ENCODE peak calls at places on chromosomes 13 and 19, in ten cellular contexts. G is ovary, L is A549, Q is sigmoid colon, H is suprapubic skin, U is stomach, P is transverse colon, F is esophagus muscularis mucosa, A is H1, E is upper lobe of left lung. M is an unnamed sample.

GRCh38 chr13:39765801-39766463 is 110.5 kb downstream of the COG6 start:
- DNase-seq in G (peak), L (no peak), Q (peak), H (no peak), U (peak), P (peak), F (no peak), A (no peak), E (peak), M (no peak)

GRCh38 chr13:80131204-80131603 is 209.7 kb downstream of the SPRY2 start:
- DNase-seq in G (peak), L (peak), Q (peak), H (peak), U (peak), P (peak), F (no peak), A (no peak), E (peak), M (peak)

GRCh38 chr13:91863699-91864098 is 465.3 kb downstream of the GPC5 start:
- DNase-seq in G (no peak), L (no peak), Q (no peak), H (no peak), U (no peak), P (no peak), F (no peak), A (no peak), E (no peak), M (no peak)

GRCh38 chr13:106036870-106037269 is 498.6 kb downstream of the EFNB2 start:
- DNase-seq in G (no peak), L (no peak), Q (no peak), H (no peak), U (no peak), P (peak), F (no peak), A (peak), E (no peak), M (no peak)

GRCh38 chr19:7004313-7004931 is 16.8 kb downstream of the MBD3L2B start:
- DNase-seq in G (no peak), L (peak), Q (no peak), H (no peak), U (no peak), P (no peak), F (no peak), A (no peak), E (no peak), M (no peak)

GRCh38 chr13:99871249-99871898 is 100.2 kb downstream of the ZIC5 start:
- DNase-seq in G (no peak), L (no peak), Q (no peak), H (no peak), U (no peak), P (no peak), F (no peak), A (no peak), E (no peak), M (no peak)

GRCh38 chr13:39787086-39787487 is 131.6 kb downstream of the COG6 start:
- DNase-seq in G (no peak), L (no peak), Q (no peak), H (no peak), U (no peak), P (no peak), F (no peak), A (no peak), E (no peak), M (peak)

GRCh38 chr13:95660981-95661581 is 15.9 kb upstream of the DNAJC3 start:
- DNase-seq in G (no peak), L (peak), Q (no peak), H (no peak), U (no peak), P (no peak), F (no peak), A (no peak), E (no peak), M (no peak)

GRCh38 chr13:75312884-75313520 is 169.0 kb downstream of the TBC1D4 start:
- DNase-seq in G (no peak), L (no peak), Q (no peak), H (no peak), U (no peak), P (no peak), F (no peak), A (no peak), E (no peak), M (no peak)

GRCh38 chr19:48636859-48637448 is at the start of gene DBP:
- DNase-seq in G (no peak), L (peak), Q (no peak), H (no peak), U (peak), P (peak), F (no peak), A (peak), E (peak), M (no peak)

GRCh38 chr19:7522072-7522922 is at the start of gene MCOLN1:
- DNase-seq in G (peak), L (peak), Q (peak), H (peak), U (peak), P (peak), F (peak), A (peak), E (peak), M (peak)

GRCh38 chr13:112441226-112441625 is 65.1 kb downstream of the SPACA7 start:
- DNase-seq in G (no peak), L (no peak), Q (peak), H (no peak), U (no peak), P (no peak), F (peak), A (no peak), E (peak), M (no peak)

GRCh38 chr13:106480511-106480910 is 55.0 kb downstream of the EFNB2 start:
- DNase-seq in G (no peak), L (no peak), Q (no peak), H (no peak), U (no peak), P (no peak), F (no peak), A (no peak), E (no peak), M (no peak)

GRCh38 chr19:3507371-3508120 is 1.4 kb downstream of the FZR1 start:
- DNase-seq in G (peak), L (no peak), Q (no peak), H (peak), U (peak), P (peak), F (no peak), A (peak), E (no peak), M (no peak)

GRCh38 chr19:40542197-40542859 is 34.3 kb upstream of the SHKBP1 start:
- DNase-seq in G (peak), L (no peak), Q (peak), H (no peak), U (peak), P (peak), F (peak), A (no peak), E (peak), M (no peak)

GRCh38 chr19:6970021-6970420 is 51.2 kb downstream of the MBD3L2B start:
- DNase-seq in G (no peak), L (no peak), Q (no peak), H (no peak), U (no peak), P (no peak), F (no peak), A (no peak), E (no peak), M (no peak)

GRCh38 chr19:52248256-52248655 is 21.1 kb upstream of the ZNF766 start:
- DNase-seq in G (peak), L (no peak), Q (no peak), H (no peak), U (peak), P (peak), F (no peak), A (peak), E (peak), M (peak)

GRCh38 chr13:73056054-73056962 is 2.5 kb upstream of the KLF5 start:
- DNase-seq in G (no peak), L (peak), Q (no peak), H (no peak), U (no peak), P (no peak), F (no peak), A (no peak), E (no peak), M (no peak)

GRCh38 chr13:22789027-22789593 is 391.7 kb upstream of the SGCG start:
- DNase-seq in G (no peak), L (no peak), Q (no peak), H (no peak), U (no peak), P (no peak), F (no peak), A (no peak), E (no peak), M (no peak)

GRCh38 chr13:70218618-70219017 is 110.4 kb upstream of the KLHL1 start:
- DNase-seq in G (no peak), L (no peak), Q (no peak), H (no peak), U (no peak), P (no peak), F (no peak), A (no peak), E (no peak), M (no peak)

GRCh38 chr13:100673831-100674362 is 698 bp downstream of the TMTC4 start:
- DNase-seq in G (peak), L (peak), Q (peak), H (no peak), U (peak), P (peak), F (no peak), A (no peak), E (peak), M (peak)

GRCh38 chr13:98144501-98145350 is 1.8 kb downstream of the FARP1 start:
- DNase-seq in G (no peak), L (no peak), Q (no peak), H (no peak), U (no peak), P (no peak), F (no peak), A (no peak), E (peak), M (no peak)

GRCh38 chr13:106373304-106373988 is 162.0 kb downstream of the EFNB2 start:
- DNase-seq in G (no peak), L (no peak), Q (no peak), H (no peak), U (no peak), P (no peak), F (no peak), A (no peak), E (no peak), M (no peak)

GRCh38 chr13:87798536-87798935 is 127.4 kb downstream of the SLITRK5 start:
- DNase-seq in G (no peak), L (no peak), Q (no peak), H (no peak), U (no peak), P (no peak), F (no peak), A (no peak), E (no peak), M (no peak)

GRCh38 chr19:51079486-51080110 is 3.1 kb downstream of the KLK14 start:
- DNase-seq in G (no peak), L (no peak), Q (no peak), H (peak), U (peak), P (no peak), F (no peak), A (no peak), E (no peak), M (peak)

GRCh38 chr13:95624020-95624419 is 20.5 kb downstream of the DZIP1 start:
- DNase-seq in G (peak), L (peak), Q (no peak), H (no peak), U (no peak), P (no peak), F (peak), A (peak), E (no peak), M (no peak)

GRCh38 chr19:3788991-3789778 is 3.0 kb upstream of the MATK start:
- DNase-seq in G (no peak), L (no peak), Q (no peak), H (no peak), U (no peak), P (no peak), F (no peak), A (peak), E (no peak), M (no peak)

GRCh38 chr13:106110241-106110855 is 425.1 kb downstream of the EFNB2 start:
- DNase-seq in G (no peak), L (no peak), Q (no peak), H (no peak), U (no peak), P (no peak), F (no peak), A (no peak), E (no peak), M (no peak)

GRCh38 chr13:39603424-39603947 is 493 bp upstream of the LHFPL6 start:
- DNase-seq in G (peak), L (peak), Q (no peak), H (no peak), U (no peak), P (peak), F (no peak), A (peak), E (no peak), M (no peak)

GRCh38 chr19:959935-960502 is 24.1 kb upstream of the WDR18 start:
- DNase-seq in G (no peak), L (no peak), Q (no peak), H (no peak), U (no peak), P (no peak), F (no peak), A (peak), E (no peak), M (no peak)

GRCh38 chr13:108304170-108305068 is 34.9 kb downstream of the TNFSF13B start:
- DNase-seq in G (no peak), L (no peak), Q (no peak), H (no peak), U (no peak), P (no peak), F (no peak), A (no peak), E (no peak), M (no peak)

GRCh38 chr13:99301913-99302636 is 5.1 kb downstream of the GPR183 start:
- DNase-seq in G (no peak), L (no peak), Q (no peak), H (no peak), U (no peak), P (no peak), F (no peak), A (no peak), E (no peak), M (no peak)

GRCh38 chr19:50957587-50957986 is 4.7 kb upstream of the KLK5 start:
- DNase-seq in G (no peak), L (no peak), Q (no peak), H (no peak), U (no peak), P (no peak), F (no peak), A (no peak), E (no peak), M (no peak)

GRCh38 chr13:33838567-33839131 is 20.7 kb downstream of the RFC3 start:
- DNase-seq in G (peak), L (no peak), Q (no peak), H (no peak), U (no peak), P (no peak), F (no peak), A (no peak), E (no peak), M (no peak)

DNA sequence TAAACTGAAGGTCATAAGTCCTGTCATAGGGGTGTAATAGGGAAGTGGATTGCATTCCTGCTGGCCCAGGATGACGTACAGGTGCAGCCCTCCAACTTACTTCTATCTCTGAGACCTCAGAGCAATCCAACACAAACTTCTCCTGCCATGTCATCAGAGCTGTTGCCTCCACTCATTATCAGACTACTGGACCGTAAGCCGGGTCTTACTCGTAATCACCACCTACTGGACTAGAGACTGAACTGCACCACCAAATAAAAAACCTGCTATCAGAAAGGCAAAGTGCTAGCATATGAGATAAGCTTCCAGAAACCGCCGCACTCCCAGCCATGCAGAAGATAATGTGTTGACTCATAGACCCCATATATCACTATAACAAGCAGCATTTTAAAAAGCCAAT is 102.1 kb downstream of the SLITRK1 start:
- DNase-seq in G (no peak), L (no peak), Q (no peak), H (no peak), U (no peak), P (no peak), F (no peak), A (no peak), E (no peak), M (no peak)
- TF ChIP-seq CTCF in G (no peak), L (no peak), Q (no peak), H (no peak), U (peak), P (no peak), F (no peak), A (peak), E (no peak), M (no peak)

DNA sequence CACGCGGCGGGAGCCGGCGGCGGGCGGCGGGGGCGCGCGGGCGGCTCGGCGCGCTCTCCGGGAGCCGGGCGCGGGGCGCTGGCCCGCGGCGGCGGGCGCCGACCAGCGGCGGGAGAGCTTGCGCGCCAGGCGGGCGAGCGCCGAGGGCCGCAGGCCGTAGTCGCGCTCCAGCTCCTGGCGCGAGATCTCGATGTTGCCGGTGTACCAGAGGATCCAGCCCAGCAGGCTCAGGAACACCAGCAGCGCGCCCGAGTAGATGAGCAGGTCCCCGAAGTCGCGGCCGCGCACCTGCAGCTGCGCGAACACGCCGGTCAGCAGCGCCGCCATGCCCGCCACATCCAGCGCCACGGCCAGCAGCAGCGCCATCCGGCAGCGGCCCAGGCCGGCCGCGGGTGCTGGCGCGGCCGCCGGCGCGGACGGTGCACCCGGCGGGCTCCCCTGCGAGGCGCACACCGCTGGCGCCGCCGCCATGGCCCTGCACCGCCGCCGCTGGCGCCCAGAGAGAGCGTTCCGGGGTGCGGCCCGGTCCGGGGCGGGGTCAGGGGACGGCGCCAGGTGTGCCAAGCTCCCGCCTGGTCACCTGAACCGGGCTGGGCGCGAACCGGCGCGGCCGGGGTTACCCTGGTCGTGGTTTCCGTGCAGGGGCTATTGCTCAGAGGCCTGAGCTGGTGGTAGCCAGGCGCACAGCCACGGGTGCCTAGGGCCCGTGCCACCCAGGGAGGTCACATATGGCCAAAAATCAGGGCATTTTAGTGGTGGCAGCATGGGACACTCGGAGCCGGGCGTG is at the start of gene TMEM238:
- DNase-seq in G (peak), L (peak), Q (peak), H (no peak), U (peak), P (peak), F (no peak), A (peak), E (peak), M (no peak)
- TF ChIP-seq POLR2A in G (no peak), L (peak), Q (no peak), H (no peak), U (no peak), P (peak), F (no peak), A (peak), E (no peak), M (no peak)

GRCh38 chr13:60584976-60585375 is 188.0 kb downstream of the TDRD3 start:
- DNase-seq in G (no peak), L (no peak), Q (no peak), H (peak), U (no peak), P (no peak), F (no peak), A (peak), E (no peak), M (peak)

GRCh38 chr13:60583196-60583908 is 186.3 kb downstream of the TDRD3 start:
- DNase-seq in G (no peak), L (no peak), Q (no peak), H (no peak), U (no peak), P (no peak), F (no peak), A (no peak), E (no peak), M (peak)

GRCh38 chr13:60583911-60584753 is 187.1 kb downstream of the TDRD3 start:
- DNase-seq in G (no peak), L (no peak), Q (no peak), H (peak), U (no peak), P (peak), F (no peak), A (peak), E (no peak), M (peak)
- TF ChIP-seq EP300 in G (no peak), L (no peak), Q (no peak), H (no peak), U (no peak), P (no peak), F (no peak), A (no peak), E (no peak), M (no peak)

GRCh38 chr19:47377801-47378200 is 28.7 kb downstream of the DHX34 start:
- DNase-seq in G (no peak), L (no peak), Q (no peak), H (no peak), U (no peak), P (no peak), F (no peak), A (no peak), E (no peak), M (no peak)

GRCh38 chr19:47375694-47376588 is 26.8 kb downstream of the DHX34 start:
- DNase-seq in G (no peak), L (no peak), Q (no peak), H (no peak), U (no peak), P (no peak), F (no peak), A (no peak), E (no peak), M (no peak)

GRCh38 chr19:47378246-47378645 is 29.1 kb downstream of the DHX34 start:
- DNase-seq in G (no peak), L (no peak), Q (no peak), H (no peak), U (no peak), P (no peak), F (no peak), A (no peak), E (no peak), M (no peak)

GRCh38 chr19:47376589-47377144 is 27.6 kb downstream of the DHX34 start:
- DNase-seq in G (no peak), L (no peak), Q (no peak), H (no peak), U (no peak), P (no peak), F (no peak), A (no peak), E (no peak), M (no peak)

GRCh38 chr19:47377208-47377701 is 28.1 kb downstream of the DHX34 start:
- DNase-seq in G (no peak), L (no peak), Q (peak), H (no peak), U (no peak), P (no peak), F (no peak), A (no peak), E (no peak), M (no peak)
- TF ChIP-seq CTCF in G (no peak), L (no peak), Q (no peak), H (no peak), U (no peak), P (no peak), F (no peak), A (no peak), E (no peak), M (no peak)

DNA sequence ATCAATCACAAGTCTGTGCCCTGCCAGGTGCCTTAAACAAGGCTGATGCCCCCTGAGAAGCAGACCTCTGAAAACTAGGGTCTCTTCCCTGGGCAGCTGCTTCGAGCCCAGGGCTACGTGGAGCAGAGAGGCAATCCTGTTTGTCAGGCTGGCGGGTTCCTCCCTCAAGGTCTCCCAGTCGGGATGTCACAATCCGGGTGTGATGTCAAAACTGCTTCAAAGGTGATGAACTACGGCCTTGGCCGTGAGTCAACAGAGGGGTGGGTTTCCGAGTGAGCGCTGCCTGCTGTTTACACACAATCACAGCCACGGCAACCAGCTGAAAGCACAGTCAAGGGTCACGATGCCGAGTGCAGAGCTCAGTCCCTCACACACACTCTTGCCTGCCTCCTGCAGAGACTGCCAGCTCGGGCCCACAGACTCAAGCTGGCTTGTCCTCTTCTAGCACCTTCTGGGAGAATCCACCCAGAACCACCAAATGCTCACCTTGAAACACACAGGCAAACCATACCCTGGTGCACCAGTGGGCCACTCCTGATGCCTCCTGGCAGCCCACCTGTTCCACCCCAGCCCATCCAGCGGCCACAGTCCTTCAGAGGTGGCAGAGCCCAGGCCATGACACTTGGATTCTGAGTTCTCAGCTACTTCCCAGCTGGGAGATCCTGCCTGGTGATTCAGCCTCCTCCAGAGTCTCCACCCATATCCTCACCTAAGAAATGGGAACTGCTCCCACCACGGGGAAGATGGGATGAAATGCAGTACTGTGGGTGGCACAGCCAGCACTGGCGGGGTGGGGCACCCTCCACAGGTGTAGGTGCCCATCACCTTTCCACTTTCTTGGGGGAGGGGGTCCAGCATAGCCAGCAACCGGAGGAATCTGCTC is 6.8 kb downstream of the ELL start:
- DNase-seq in G (peak), L (no peak), Q (peak), H (peak), U (peak), P (peak), F (no peak), A (no peak), E (peak), M (peak)
- TF ChIP-seq POLR2A in G (peak), L (no peak), Q (no peak), H (no peak), U (no peak), P (no peak), F (no peak), A (no peak), E (no peak), M (no peak)

M was measured in tibial nerve.